ENCODE peak calls at places on chromosomes 6 and 20, in eight cellular contexts. V is NCI-H146; G is iris pigment epithelial cell; Q is GOT3; U is H7; H is A549; L is epithelial cell of prostate; X is naive thymus-derived CD4-positive, alpha-beta T cell. N is an unnamed sample.

GRCh38 chr6:159074120-159074684 is 29.4 kb upstream of the TAGAP start:
- DNase-seq in Q (no peak), U (peak), X (no peak), L (no peak), V (peak), H (peak), G (peak), N (no peak)

GRCh38 chr20:35320396-35321126 is 28.3 kb upstream of the FAM83C start:
- DNase-seq in Q (no peak), G (peak), U (peak), H (peak), X (no peak), L (no peak), V (no peak), N (no peak)

GRCh38 chr6:52571099-52571755 is 5.6 kb downstream of the TRAM2 start:
- DNase-seq in G (no peak), U (no peak), Q (no peak), H (no peak), L (no peak), V (no peak), X (no peak), N (no peak)

GRCh38 chr6:3753228-3753795 is 1.8 kb upstream of the PXDC1 start:
- DNase-seq in G (no peak), X (no peak), V (no peak), H (no peak), Q (no peak), L (no peak), U (no peak), N (no peak)

GRCh38 chr20:19858972-19859371 is 100.9 kb downstream of the RIN2 start:
- DNase-seq in L (no peak), Q (no peak), G (peak), V (no peak), H (no peak), U (no peak), X (no peak), N (no peak)

GRCh38 chr20:48667889-48668413 is 159.8 kb downstream of the PREX1 start:
- DNase-seq in G (no peak), U (peak), Q (no peak), H (no peak), L (no peak), X (no peak), V (peak), N (no peak)

GRCh38 chr20:63739129-63740069 is at the start of gene SLC2A4RG:
- DNase-seq in Q (peak), U (peak), L (no peak), X (peak), H (peak), V (peak), G (peak), N (no peak)

GRCh38 chr6:130020106-130020851 is 1.9 kb downstream of the L3MBTL3 start:
- DNase-seq in X (peak), Q (no peak), H (peak), G (peak), L (no peak), V (peak), U (peak), N (no peak)

GRCh38 chr6:94045473-94045872 is 626.1 kb upstream of the EPHA7 start:
- DNase-seq in V (peak), Q (no peak), H (no peak), X (no peak), U (no peak), G (no peak), L (no peak), N (no peak)